ENCODE peak calls at places on chromosomes 4 and X, in four cellular contexts. X, P, I and Y are unnamed samples.

GRCh38 chr4:12036450-12036849 is 607.8 kb upstream of the HS3ST1 start:
- DNase-seq in I (no peak), X (no peak), P (no peak), Y (no peak)

GRCh38 chr4:184574861-184575260 is 74.4 kb downstream of the CASP3 start:
- DNase-seq in I (no peak), X (no peak), P (no peak), Y (no peak)

GRCh38 chrX:41692162-41692749 is 3.5 kb downstream of the GPR34 start:
- DNase-seq in X (no peak), I (no peak), P (no peak), Y (peak; percentile 72)

GRCh38 chr4:173399016-173399415 is at the start of gene SCRG1:
- DNase-seq in P (no peak), I (no peak), X (no peak), Y (no peak)

GRCh38 chrX:19811807-19812604 is 75.4 kb downstream of the SH3KBP1 start:
- DNase-seq in P (no peak), I (no peak), X (no peak), Y (peak; percentile 53)

GRCh38 chr4:684611-685010 is 4.3 kb downstream of the SLC49A3 start:
- DNase-seq in I (no peak), X (no peak), P (no peak), Y (no peak)

GRCh38 chr4:156523492-156523891 is 448.1 kb downstream of the PDGFC start:
- DNase-seq in X (no peak), I (no peak), P (no peak), Y (no peak)

GRCh38 chr4:173367285-173367684 is 3.5 kb upstream of the SAP30 start:
- DNase-seq in I (no peak), P (no peak), X (peak; percentile 44), Y (no peak)

GRCh38 chrX:46576458-46576857 is 2.9 kb downstream of the CHST7 start:
- DNase-seq in X (no peak), I (no peak), P (no peak), Y (peak; percentile 59)

GRCh38 chr4:187128971-187129370 is 405.3 kb upstream of the FAT1 start:
- DNase-seq in X (peak; percentile 97), P (no peak), I (no peak), Y (no peak)

GRCh38 chrX:137926090-137926489 is 360.2 kb downstream of the ZIC3 start:
- DNase-seq in P (no peak), I (peak; percentile 18), X (no peak), Y (no peak)

GRCh38 chr4:148238797-148239196 is 203.4 kb downstream of the NR3C2 start:
- DNase-seq in X (no peak), I (no peak), P (no peak), Y (peak; percentile 12)

GRCh38 chr4:147683172-147683571 is 791 bp downstream of the PRMT9 start:
- DNase-seq in P (no peak), X (peak; percentile 16), I (no peak), Y (peak; percentile 51)

GRCh38 chr4:141158219-141158618 is 24.9 kb upstream of the RNF150 start:
- DNase-seq in I (peak; percentile 2), X (no peak), P (no peak), Y (peak; percentile 19)

GRCh38 chr4:168129046-168129772 is 36.9 kb downstream of the ANXA10 start:
- DNase-seq in X (no peak), I (no peak), P (no peak), Y (no peak)

GRCh38 chr4:68489338-68489737 is 42.1 kb downstream of the TMPRSS11E start:
- DNase-seq in I (no peak), P (no peak), X (no peak), Y (no peak)

GRCh38 chr4:80926891-80927290 is 103.6 kb upstream of the BMP3 start:
- DNase-seq in P (no peak), I (no peak), X (no peak), Y (no peak)

GRCh38 chr4:101191302-101192098 is 155.8 kb downstream of the PPP3CA start:
- DNase-seq in X (no peak), P (no peak), I (no peak), Y (peak; percentile 97)

GRCh38 chr4:7973545-7973981 is 33.9 kb upstream of the AFAP1 start:
- DNase-seq in I (no peak), X (peak; percentile 90), P (no peak), Y (peak; percentile 29)

GRCh38 chrX:140712413-140713173 is 3.0 kb downstream of the LINC00632 start:
- DNase-seq in X (no peak), P (peak; percentile 8), I (peak; percentile 19), Y (peak; percentile 34)

GRCh38 chr4:26323807-26324206 is 3.0 kb downstream of the RBPJ start:
- DNase-seq in X (no peak), P (no peak), I (no peak), Y (peak; percentile 67)